ENCODE peak calls at places on chromosome 6, in six cellular contexts. Y, G, N, E, K and S are unnamed samples.
A peak's percentile ranks its signal among the peaks of the same experiment; 100 is the strongest.

GRCh38 chr6:168155193-168155592 is 76.2 kb upstream of the FRMD1 start:
- DNase-seq in Y (no peak), G (no peak), N (no peak), E (no peak), K (no peak), S (no peak)

GRCh38 chr6:28489366-28490190 is 26.0 kb downstream of the GPX6 start:
- DNase-seq in Y (peak; percentile 58), G (peak; percentile 77), N (peak; percentile 36), E (peak; percentile 32), K (peak; percentile 90), S (peak; percentile 62)

GRCh38 chr6:6002809-6003333 is 3.9 kb downstream of the NRN1 start:
- DNase-seq in Y (no peak), G (no peak), N (no peak), E (no peak), K (no peak), S (no peak)

GRCh38 chr6:43052842-43053544 is 658 bp downstream of the CUL7 start:
- DNase-seq in Y (peak; percentile 53), G (no peak), N (no peak), E (no peak), K (no peak), S (no peak)

GRCh38 chr6:132131351-132131750 is 180.2 kb upstream of the CCN2 start:
- DNase-seq in Y (no peak), G (no peak), N (no peak), E (no peak), K (no peak), S (no peak)

GRCh38 chr6:153941768-153942167 is 97.3 kb upstream of the OPRM1 start:
- DNase-seq in Y (no peak), G (no peak), N (no peak), E (peak; percentile 44), K (no peak), S (no peak)

GRCh38 chr6:137166247-137167098 is 7.0 kb downstream of the IL22RA2 start:
- DNase-seq in Y (no peak), G (no peak), N (no peak), E (no peak), K (no peak), S (no peak)

GRCh38 chr6:6696867-6697531 is 108.5 kb downstream of the LY86 start:
- DNase-seq in Y (peak; percentile 91), G (peak; percentile 43), N (no peak), E (peak; percentile 29), K (peak; percentile 73), S (peak; percentile 63)

GRCh38 chr6:160386869-160387518 is 38.8 kb downstream of the SLC22A3 start:
- DNase-seq in Y (no peak), G (no peak), N (no peak), E (no peak), K (no peak), S (peak; percentile 33)

GRCh38 chr6:43639984-43640800 is 4.6 kb downstream of the MAD2L1BP start:
- DNase-seq in Y (no peak), G (no peak), N (no peak), E (no peak), K (no peak), S (no peak)

GRCh38 chr6:155629652-155630051 is 174.0 kb upstream of the NOX3 start:
- DNase-seq in Y (no peak), G (no peak), N (no peak), E (no peak), K (no peak), S (no peak)

GRCh38 chr6:121237859-121238258 is 96.4 kb downstream of the TBC1D32 start:
- DNase-seq in Y (no peak), G (no peak), N (no peak), E (no peak), K (no peak), S (no peak)

GRCh38 chr6:97215157-97215769 is 67.8 kb downstream of the MMS22L start:
- DNase-seq in Y (peak; percentile 71), G (peak; percentile 7), N (no peak), E (peak; percentile 26), K (peak; percentile 18), S (peak; percentile 12)
- TF ChIP-seq POLR2AphosphoS5 in Y (no peak), G (no peak), N (no peak), E (no peak), K (no peak), S (no peak)

GRCh38 chr6:93177918-93178317 is 241.4 kb downstream of the EPHA7 start:
- DNase-seq in Y (no peak), G (no peak), N (no peak), E (no peak), K (no peak), S (no peak)
- H2AFZ ChIP-seq in Y (no peak overlapping the region), G (peak overlapping the region; percentile 91), N (no peak overlapping the region), E (no peak overlapping the region), K (no peak overlapping the region), S (no peak overlapping the region)

DNA sequence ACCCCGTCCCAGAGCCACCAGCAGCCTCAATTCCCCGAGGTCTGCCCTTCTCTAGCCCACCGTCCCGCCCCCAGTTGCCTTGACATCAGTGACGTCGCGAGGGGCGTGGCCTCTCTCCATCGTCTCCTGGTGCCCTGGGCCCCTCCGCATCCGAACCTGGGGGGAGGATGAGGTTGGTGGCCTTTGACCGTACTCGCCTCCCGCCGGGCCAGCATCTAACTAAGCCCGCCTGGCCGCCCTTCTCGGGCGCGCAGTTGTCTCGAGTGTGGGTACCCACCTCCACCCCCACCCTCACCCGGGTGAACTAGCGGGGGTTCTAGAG is 5.5 kb upstream of the ARMC12 start:
- DNase-seq in Y (peak; percentile 85), G (no peak), N (peak; percentile 72), E (peak; percentile 89), K (peak; percentile 93), S (no peak)
- TF ChIP-seq POLR2A in Y (no peak), G (no peak), N (peak; percentile 88), E (no peak), K (no peak), S (no peak)

GRCh38 chr6:17971128-17972073 is 16.0 kb downstream of the KIF13A start:
- DNase-seq in Y (peak; percentile 41), G (no peak), N (no peak), E (no peak), K (no peak), S (peak; percentile 35)
- TF ChIP-seq POLR2AphosphoS5 in Y (no peak), G (no peak), N (no peak), E (no peak), K (no peak), S (no peak)

GRCh38 chr6:72865467-72865866 is 243.6 kb downstream of the KCNQ5 start:
- DNase-seq in Y (no peak), G (no peak), N (no peak), E (no peak), K (no peak), S (no peak)

GRCh38 chr6:72864236-72864635 is 242.4 kb downstream of the KCNQ5 start:
- DNase-seq in Y (no peak), G (no peak), N (no peak), E (no peak), K (no peak), S (no peak)

GRCh38 chr6:72863106-72863505 is 241.2 kb downstream of the KCNQ5 start:
- DNase-seq in Y (no peak), G (no peak), N (no peak), E (no peak), K (no peak), S (no peak)

GRCh38 chr6:72861935-72862432 is 240.1 kb downstream of the KCNQ5 start:
- DNase-seq in Y (peak; percentile 88), G (no peak), N (peak; percentile 13), E (no peak), K (no peak), S (no peak)

DNA sequence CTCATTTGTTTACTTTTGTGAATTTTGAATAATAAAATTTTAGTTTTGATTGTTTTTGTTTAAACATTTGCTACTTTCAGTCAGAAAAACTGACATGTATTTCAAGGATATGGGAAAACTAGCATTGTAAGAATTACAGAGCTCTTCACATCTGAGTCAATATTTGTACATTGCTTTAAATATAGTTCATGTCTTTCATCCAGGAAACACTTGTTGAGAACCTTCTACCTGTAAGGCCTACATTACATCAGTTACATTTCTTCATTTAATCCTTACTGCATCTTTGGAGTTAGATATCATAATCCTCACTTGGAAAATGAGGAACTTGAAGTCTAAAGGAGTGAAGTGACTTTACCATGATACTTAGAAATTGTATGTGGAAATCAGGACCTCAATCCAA is 242.9 kb downstream of the KCNQ5 start:
- DNase-seq in Y (no peak), G (no peak), N (no peak), E (no peak), K (no peak), S (no peak)
- H2AFZ ChIP-seq in Y (no peak overlapping the region), G (no peak overlapping the region), N (no peak overlapping the region), E (no peak overlapping the region), K (no peak overlapping the region), S (no peak overlapping the region)

DNA sequence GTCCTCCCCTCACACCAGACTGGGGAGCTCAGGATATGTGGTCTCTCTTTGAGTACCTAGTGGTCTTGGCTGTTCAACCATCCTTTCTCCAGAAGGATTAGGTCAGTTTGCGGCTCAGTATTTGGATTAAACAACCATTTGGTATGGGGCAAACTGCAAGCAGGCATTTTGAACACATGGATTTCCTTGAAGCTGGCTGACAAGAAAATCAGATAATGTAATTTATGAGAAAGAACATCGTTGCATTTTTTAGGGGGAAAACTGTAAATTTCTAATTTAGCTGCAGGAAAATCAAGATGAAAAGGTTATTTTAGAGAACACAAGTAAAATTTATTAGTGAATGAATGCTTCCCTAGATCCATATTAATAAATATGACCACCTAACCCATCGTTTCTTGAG is 25.3 kb downstream of the DPPA5 start:
- DNase-seq in Y (no peak), G (no peak), N (no peak), E (no peak), K (no peak), S (no peak)
- TF ChIP-seq POLR2A in Y (no peak), G (no peak), N (no peak), E (no peak), K (no peak), S (no peak)